ENCODE peak calls at places on chromosomes 3 and 15, in seven cellular contexts. I, M, G, Y, X, A and S are unnamed samples.

GRCh38 chr3:170632780-170633179 is 46.9 kb upstream of the SLC7A14 start:
- DNase-seq in M (no peak), X (peak; percentile 95), G (no peak), A (no peak), I (no peak), Y (no peak), S (no peak)

GRCh38 chr3:175411405-175411804 is 552.3 kb downstream of the NAALADL2 start:
- DNase-seq in Y (no peak), X (no peak), I (no peak), A (no peak), M (no peak), G (no peak), S (no peak)

GRCh38 chr3:46860381-46861292 is 2.6 kb downstream of the MYL3 start:
- DNase-seq in A (peak; percentile 68), X (no peak), Y (no peak), M (peak; percentile 54), G (peak; percentile 63), I (no peak), S (peak; percentile 68)

GRCh38 chr3:52217409-52217805 is 8.0 kb downstream of the TLR9 start:
- DNase-seq in Y (no peak), M (no peak), G (no peak), X (no peak), A (no peak), I (no peak), S (no peak)

GRCh38 chr3:197454014-197454413 is 101.8 kb downstream of the BDH1 start:
- DNase-seq in M (no peak), Y (no peak), I (no peak), A (no peak), G (no peak), X (no peak), S (no peak)

GRCh38 chr3:185350841-185351240 is 12.1 kb upstream of the MAP3K13 start:
- DNase-seq in M (no peak), A (no peak), Y (no peak), I (no peak), X (no peak), G (no peak), S (no peak)

GRCh38 chr3:134078169-134078821 is 48.6 kb upstream of the SLCO2A1 start:
- DNase-seq in Y (no peak), G (no peak), I (no peak), M (peak; percentile 14), A (no peak), X (no peak), S (no peak)

GRCh38 chr15:77964193-77964592 is 113.3 kb downstream of the TBC1D2B start:
- DNase-seq in G (no peak), X (no peak), A (no peak), M (no peak), I (no peak), Y (no peak), S (no peak)

GRCh38 chr3:170717410-170718402 is 131.8 kb upstream of the SLC7A14 start:
- DNase-seq in X (no peak), G (peak; percentile 63), Y (no peak), A (peak; percentile 57), I (no peak), M (no peak), S (no peak)

GRCh38 chr15:67076147-67076843 is 10.9 kb downstream of the SMAD3 start:
- DNase-seq in G (no peak), I (no peak), Y (no peak), X (no peak), A (peak; percentile 69), M (no peak), S (no peak)

GRCh38 chr15:68152342-68152741 is 52.8 kb downstream of the CALML4 start:
- DNase-seq in A (no peak), G (no peak), Y (no peak), I (no peak), M (no peak), X (no peak), S (no peak)

GRCh38 chr3:138942271-138942670 is 4.7 kb downstream of the FOXL2 start:
- DNase-seq in Y (no peak), I (no peak), M (no peak), X (no peak), A (no peak), G (no peak), S (no peak)

GRCh38 chr3:138941259-138941885 is 5.6 kb downstream of the FOXL2 start:
- DNase-seq in A (peak; percentile 56), X (no peak), M (peak; percentile 88), I (no peak), Y (no peak), G (no peak), S (no peak)

GRCh38 chr3:138944136-138944658 is 2.7 kb downstream of the FOXL2 start:
- DNase-seq in A (peak; percentile 31), M (peak; percentile 66), X (no peak), G (no peak), Y (no peak), I (no peak), S (peak; percentile 70)

GRCh38 chr3:138943724-138944131 is 3.2 kb downstream of the FOXL2 start:
- DNase-seq in Y (no peak), X (no peak), A (no peak), M (no peak), G (no peak), I (no peak), S (peak; percentile 62)

DNA sequence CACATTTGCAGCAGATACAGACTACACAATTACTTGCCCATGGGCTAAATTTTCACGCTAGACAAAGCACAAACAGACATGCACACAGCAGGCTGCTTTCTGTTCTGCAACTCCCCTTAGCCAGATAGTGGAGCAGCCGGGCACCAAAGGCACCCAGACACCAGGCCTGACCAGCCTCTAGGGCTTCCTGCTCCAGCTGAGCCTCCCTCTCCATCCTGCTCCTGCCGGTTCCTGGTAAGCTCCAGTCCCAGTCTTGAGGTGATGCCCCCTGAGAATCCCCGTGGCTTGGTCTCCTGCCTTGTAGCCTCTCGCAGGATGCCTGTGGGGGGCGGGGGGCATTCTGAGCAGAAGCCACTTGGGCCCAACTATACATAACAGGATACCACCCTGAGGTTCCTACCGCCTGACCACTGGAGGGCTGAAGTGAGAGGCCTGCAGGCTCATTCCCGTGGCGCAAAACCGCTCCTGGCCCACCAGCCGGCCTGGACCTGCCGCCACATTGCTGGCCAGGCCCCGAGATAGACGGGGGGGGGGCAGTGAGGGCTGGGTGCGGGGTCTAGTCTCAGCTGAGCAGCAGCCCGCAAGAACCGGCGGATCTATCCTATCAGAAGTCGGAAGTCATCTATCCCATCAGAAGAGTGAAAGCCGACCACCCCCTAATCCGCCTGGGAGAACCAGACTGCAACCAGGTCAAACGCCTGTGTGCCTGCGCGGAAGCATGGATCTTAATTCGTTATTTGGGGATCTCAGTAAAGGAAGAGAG is 3.9 kb downstream of the FOXL2 start:
- DNase-seq in X (no peak), I (no peak), M (no peak), A (peak; percentile 53), Y (no peak), G (no peak), S (no peak)
- TF ChIP-seq POLR2AphosphoS5 in X (no peak), I (no peak), M (no peak), A (no peak), Y (no peak), G (peak; percentile 52), S (no peak)

DNA sequence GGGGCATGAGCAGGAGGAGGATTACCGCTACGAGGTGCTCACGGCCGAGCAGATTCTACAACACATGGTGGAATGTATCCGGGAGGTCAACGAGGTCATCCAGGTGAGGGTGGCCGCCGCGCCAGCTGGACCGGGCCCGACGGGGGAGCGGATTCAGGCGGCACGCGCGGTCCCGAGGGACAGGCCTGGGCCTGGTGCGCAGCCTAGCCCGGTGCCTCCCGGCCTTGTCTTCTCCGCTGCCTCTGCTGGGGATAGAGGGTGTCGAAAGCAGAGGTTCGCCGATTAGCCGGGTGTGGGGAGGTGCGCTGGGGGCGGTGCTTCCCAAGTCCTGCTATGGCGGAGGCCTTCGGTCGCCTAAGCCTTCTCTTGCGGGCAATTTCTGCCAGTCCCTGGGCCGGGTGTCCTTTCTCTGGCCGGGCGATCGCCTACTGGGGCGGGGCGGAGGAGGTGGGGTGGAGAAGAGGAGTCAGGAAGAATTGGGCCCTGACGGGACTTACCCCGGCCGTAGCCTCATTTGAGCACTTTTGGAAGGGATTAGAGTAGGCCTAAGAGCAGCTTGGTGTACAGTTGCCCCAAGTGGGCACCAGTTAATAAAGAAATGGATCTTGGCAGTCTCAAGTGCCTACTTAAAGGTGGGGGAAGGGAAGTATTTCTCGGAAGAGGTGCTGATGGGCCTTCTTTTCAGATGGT is 927 bp downstream of the ARIH1 start:
- DNase-seq in I (peak; percentile 69), M (peak; percentile 79), A (peak; percentile 54), G (peak; percentile 92), X (peak; percentile 35), Y (peak; percentile 77), S (peak; percentile 93)
- TF ChIP-seq POLR2A in I (peak; percentile 64), M (peak; percentile 66), A (peak; percentile 61), G (peak; percentile 57), X (peak; percentile 90), Y (peak; percentile 36), S (peak; percentile 77)

GRCh38 chr15:98807262-98807661 is 158.9 kb downstream of the IGF1R start:
- DNase-seq in M (no peak), A (no peak), G (no peak), Y (no peak), X (no peak), I (no peak), S (no peak)

GRCh38 chr15:98803228-98804056 is 155.1 kb downstream of the IGF1R start:
- DNase-seq in A (no peak), M (no peak), Y (no peak), X (no peak), G (no peak), I (peak; percentile 42), S (no peak)

GRCh38 chr15:98806275-98806895 is 158.0 kb downstream of the IGF1R start:
- DNase-seq in M (no peak), A (no peak), X (no peak), I (no peak), G (no peak), Y (no peak), S (no peak)

GRCh38 chr15:98804057-98804380 is 155.7 kb downstream of the IGF1R start:
- DNase-seq in M (no peak), A (no peak), G (no peak), I (no peak), Y (no peak), X (no peak), S (no peak)

DNA sequence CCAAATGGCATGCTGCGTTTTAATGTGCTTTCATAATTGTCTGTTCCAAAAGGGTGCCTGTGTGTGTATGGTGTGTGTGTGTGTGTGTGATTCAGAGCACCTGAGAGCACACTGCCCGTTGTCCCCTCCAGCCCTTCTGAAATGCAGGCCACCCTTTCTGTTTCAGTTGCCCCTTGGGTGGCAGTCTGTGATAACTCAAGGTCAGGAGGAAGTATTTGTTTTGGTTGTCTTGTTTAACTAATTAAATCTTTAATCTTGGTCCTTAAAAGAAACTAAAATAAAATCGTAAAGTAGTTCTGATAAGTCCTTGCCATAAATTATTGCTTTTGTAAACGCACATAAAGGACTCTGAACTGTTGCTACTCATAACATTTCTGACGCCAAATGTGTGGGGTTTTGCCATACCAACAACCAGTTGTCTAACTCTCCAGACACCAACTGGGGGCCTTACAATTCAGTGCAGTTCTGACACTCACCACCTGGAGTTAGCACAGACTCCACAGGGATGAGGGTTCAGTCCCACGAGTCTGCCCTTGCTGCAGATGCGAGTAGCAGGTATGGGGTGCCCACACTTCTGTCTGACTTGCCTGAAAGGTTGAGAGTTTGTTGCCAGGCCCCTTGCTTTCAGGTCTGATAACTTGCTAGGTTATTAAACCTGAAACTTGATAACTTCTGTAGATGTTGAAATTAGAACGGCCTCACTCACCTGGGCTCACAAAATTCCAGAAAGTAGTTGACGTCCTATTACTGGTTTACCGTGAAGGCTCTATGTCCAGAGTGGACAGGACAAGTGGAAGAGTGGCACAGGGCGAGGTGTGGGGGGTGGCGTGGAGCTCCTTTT is 157.3 kb downstream of the IGF1R start:
- DNase-seq in A (no peak), I (no peak), Y (no peak), G (no peak), X (no peak), M (no peak), S (no peak)
- TF ChIP-seq CTCF in A (no peak), I (peak; percentile 10), Y (no peak), G (no peak), X (no peak), M (peak; percentile 13), S (no peak)

GRCh38 chr15:58331903-58332675 is 99.7 kb upstream of the LIPC start:
- DNase-seq in A (peak; percentile 88), X (peak; percentile 82), G (peak; percentile 98), M (no peak), I (peak; percentile 95), Y (peak; percentile 95), S (peak; percentile 95)
- TF ChIP-seq POLR2AphosphoS5 in A (peak; percentile 96), X (peak; percentile 76), G (peak; percentile 81), M (peak; percentile 58), I (peak; percentile 96), Y (peak; percentile 93), S (peak; percentile 97)